ENCODE peak calls at places on chromosomes 13 and 19, in seven cellular contexts. R is prostate gland, V is uterus, H is HFFc6, J is fibroblast of pulmonary artery, N is mesothelial cell of epicardium, U is WTC11. D is an unnamed sample.

GRCh38 chr13:50340566-50341287 is 325.5 kb downstream of the KCNRG start:
- DNase-seq in R (no peak), V (peak), H (no peak), J (no peak), N (no peak), U (no peak), D (no peak)

GRCh38 chr13:102645701-102646100 is 48.9 kb downstream of the TPP2 start:
- DNase-seq in R (no peak), V (no peak), H (no peak), J (no peak), N (no peak), U (no peak), D (no peak)

GRCh38 chr19:1312732-1313694 is 27.3 kb downstream of the EFNA2 start:
- DNase-seq in R (no peak), V (no peak), H (peak), J (peak), N (no peak), U (no peak), D (peak)

GRCh38 chr19:29289020-29289419 is 76.1 kb upstream of the UQCRFS1 start:
- DNase-seq in R (no peak), V (no peak), H (no peak), J (no peak), N (no peak), U (no peak), D (no peak)

GRCh38 chr19:50427997-50428425 is 4.7 kb upstream of the MYBPC2 start:
- DNase-seq in R (peak), V (peak), H (peak), J (peak), N (no peak), U (peak), D (no peak)

GRCh38 chr19:11165486-11166030 is 10.0 kb upstream of the SPC24 start:
- DNase-seq in R (no peak), V (no peak), H (peak), J (no peak), N (no peak), U (no peak), D (no peak)

GRCh38 chr13:29954082-29955043 is 103.9 kb upstream of the UBL3 start:
- DNase-seq in R (no peak), V (no peak), H (no peak), J (no peak), N (no peak), U (no peak), D (no peak)

GRCh38 chr19:14473915-14474578 is 1.1 kb downstream of the PTGER1 start:
- DNase-seq in R (no peak), V (no peak), H (no peak), J (no peak), N (no peak), U (no peak), D (no peak)

GRCh38 chr13:98142427-98143156 is at the start of gene FARP1:
- DNase-seq in R (peak), V (peak), H (peak), J (peak), N (peak), U (peak), D (peak)

GRCh38 chr13:103815619-103816018 is 749.4 kb upstream of the SLC10A2 start:
- DNase-seq in R (no peak), V (no peak), H (no peak), J (peak), N (no peak), U (no peak), D (peak)

GRCh38 chr19:9427941-9428340 is 7.4 kb downstream of the ZNF266 start:
- DNase-seq in R (no peak), V (no peak), H (no peak), J (no peak), N (no peak), U (no peak), D (no peak)

GRCh38 chr19:9436358-9436757 is 985 bp upstream of the ZNF266 start:
- DNase-seq in R (no peak), V (no peak), H (no peak), J (no peak), N (no peak), U (no peak), D (no peak)

GRCh38 chr19:9431475-9431874 is 3.9 kb downstream of the ZNF266 start:
- DNase-seq in R (no peak), V (no peak), H (peak), J (no peak), N (no peak), U (peak), D (peak)

GRCh38 chr19:9435279-9436268 is at the start of gene ZNF266:
- DNase-seq in R (peak), V (peak), H (peak), J (peak), N (peak), U (peak), D (peak)

DNA sequence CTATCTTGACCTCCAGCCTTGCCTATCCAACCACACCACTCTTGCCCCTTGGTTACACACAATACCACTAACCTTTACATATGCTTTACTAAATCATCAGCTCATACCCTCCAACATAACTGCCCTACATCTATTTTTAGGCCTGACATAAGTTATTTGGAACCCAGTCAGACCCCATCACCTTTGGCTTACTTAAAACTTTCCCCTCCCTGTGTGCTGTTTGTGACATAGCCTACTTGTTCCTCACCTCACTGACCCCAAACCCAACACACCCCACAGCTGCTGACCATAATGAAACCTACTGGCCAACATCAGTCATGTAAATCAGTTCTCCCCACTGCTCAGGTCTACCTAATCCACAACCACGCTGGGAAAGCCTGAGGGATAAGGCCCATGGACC is 4.9 kb downstream of the ZNF266 start:
- DNase-seq in R (no peak), V (no peak), H (no peak), J (no peak), N (no peak), U (no peak), D (no peak)
- TF ChIP-seq CTCF in R (no peak), V (no peak), H (no peak), J (no peak), N (no peak), U (no peak), D (no peak)

DNA sequence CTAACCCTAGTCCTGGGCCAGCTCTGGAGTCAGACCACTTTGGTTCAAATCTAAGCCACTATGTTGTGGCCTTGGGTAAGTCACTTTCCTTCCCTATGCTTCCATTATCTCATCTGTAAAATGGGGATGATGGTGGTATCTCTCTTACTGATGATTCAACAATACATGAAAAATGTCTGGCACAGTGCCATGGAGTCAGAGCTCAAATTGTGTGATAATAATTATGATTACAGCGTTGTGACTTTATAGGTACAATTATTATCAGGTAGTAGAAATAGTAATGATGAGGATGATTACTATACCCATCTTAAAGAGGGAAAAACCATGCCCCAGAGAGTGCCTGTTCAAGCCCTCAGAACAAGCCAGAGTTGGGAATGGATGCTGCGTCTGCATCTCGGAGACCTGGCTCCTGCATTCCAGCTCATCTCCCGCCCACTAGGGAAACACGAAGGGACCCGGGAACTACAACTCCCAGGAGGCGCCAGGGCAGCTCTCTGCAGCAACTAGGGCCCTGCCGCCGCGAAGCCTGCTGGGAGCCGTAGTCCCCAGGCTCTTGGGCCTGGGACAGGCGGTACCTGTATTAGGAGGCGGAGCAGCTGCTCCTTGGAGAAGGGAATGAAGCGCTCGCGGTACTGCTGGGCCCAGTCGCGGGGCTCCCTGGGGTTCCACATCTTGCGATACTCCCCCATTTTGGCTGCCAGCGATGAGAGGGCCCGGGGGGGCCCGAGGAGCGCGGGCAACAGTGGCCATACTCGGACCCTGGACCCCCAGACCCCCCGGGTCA is 832 bp downstream of the TMEM143 start:
- DNase-seq in R (peak), V (peak), H (peak), J (peak), N (peak), U (peak), D (peak)
- TF ChIP-seq CTCF in R (peak), V (no peak), H (no peak), J (no peak), N (no peak), U (no peak), D (no peak)

DNA sequence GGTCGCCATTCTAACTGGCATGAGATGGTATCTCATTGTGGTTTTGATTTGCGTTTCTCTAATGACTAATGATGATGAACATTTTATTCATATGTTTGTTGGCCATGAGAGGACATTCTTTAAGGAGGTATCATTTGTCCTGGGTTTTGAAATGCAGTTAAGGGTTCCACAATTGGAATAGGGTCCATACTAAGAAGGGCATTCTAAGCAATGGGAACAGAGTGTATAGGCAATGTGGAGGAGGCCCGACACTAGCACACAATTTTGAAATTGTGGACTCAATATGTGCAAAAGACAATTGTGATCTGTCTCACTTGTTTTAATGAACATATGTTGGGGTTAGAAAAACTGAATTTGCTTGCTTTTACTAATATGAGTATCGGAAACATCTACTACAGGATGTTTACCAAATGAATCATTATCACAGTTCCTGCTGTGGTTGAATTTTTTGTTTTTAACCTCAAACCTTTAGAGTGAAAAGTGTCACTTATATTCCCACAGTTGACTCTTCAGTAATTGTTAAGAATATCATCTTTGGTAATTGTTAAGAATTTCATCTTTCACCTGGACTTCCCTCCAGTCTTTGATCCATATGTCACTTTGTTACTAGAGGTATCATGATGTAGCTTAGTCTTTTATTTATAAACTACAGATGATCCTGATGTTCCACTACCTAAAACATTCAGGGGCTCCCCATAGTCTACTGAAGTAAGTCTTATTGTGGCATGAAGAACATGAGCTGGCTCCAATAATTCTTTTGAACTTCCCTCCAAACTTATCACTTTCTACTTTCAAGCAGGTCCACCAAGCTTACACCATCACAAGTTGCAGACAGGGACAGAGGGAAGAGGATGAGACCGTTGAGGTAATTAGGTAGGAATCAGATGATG is 109.7 kb upstream of the KLF12 start:
- DNase-seq in R (no peak), V (no peak), H (peak), J (peak), N (no peak), U (no peak), D (peak)
- TF ChIP-seq CTCF in R (no peak), V (no peak), H (no peak), J (no peak), N (no peak), U (no peak), D (no peak)

GRCh38 chr19:5826531-5827341 is 12.8 kb downstream of the FUT6 start:
- DNase-seq in R (peak), V (no peak), H (no peak), J (peak), N (peak), U (peak), D (peak)
- TF ChIP-seq CTCF in R (peak), V (no peak), H (no peak), J (no peak), N (no peak), U (no peak), D (peak)

DNA sequence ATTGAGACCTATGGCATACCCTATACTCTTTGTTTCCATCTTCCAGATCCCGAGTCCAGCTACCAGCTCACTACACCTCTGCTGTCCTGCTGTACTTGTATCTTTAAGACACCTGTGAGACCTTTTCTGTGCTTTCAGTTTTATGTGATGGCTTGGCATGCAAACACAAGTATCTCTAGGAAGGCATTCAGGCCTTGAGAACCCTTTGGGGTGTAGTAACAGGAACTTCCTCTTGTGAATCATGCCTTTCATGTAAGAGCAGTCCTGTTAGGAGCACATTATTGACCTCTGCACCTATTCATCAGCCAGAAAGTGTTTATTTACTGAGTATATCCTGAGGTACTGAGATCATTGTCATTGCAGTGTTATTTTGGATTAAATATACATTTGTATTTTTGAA is 87.0 kb upstream of the HTR2A start:
- DNase-seq in R (no peak), V (no peak), H (no peak), J (peak), N (no peak), U (no peak), D (peak)
- TF ChIP-seq CTCF in R (no peak), V (no peak), H (no peak), J (no peak), N (no peak), U (no peak), D (no peak)

GRCh38 chr19:13151605-13152355 is 1.6 kb downstream of the IER2 start:
- DNase-seq in R (peak), V (peak), H (peak), J (peak), N (peak), U (peak), D (peak)
- TF ChIP-seq CTCF in R (peak), V (peak), H (peak), J (peak), N (no peak), U (no peak), D (no peak)

GRCh38 chr13:55229906-55230569 is 1910.7 kb upstream of the PRR20A start:
- DNase-seq in R (no peak), V (no peak), H (no peak), J (no peak), N (no peak), U (no peak), D (no peak)

GRCh38 chr13:55234311-55234710 is 1906.4 kb upstream of the PRR20A start:
- DNase-seq in R (no peak), V (no peak), H (no peak), J (no peak), N (no peak), U (no peak), D (no peak)

DNA sequence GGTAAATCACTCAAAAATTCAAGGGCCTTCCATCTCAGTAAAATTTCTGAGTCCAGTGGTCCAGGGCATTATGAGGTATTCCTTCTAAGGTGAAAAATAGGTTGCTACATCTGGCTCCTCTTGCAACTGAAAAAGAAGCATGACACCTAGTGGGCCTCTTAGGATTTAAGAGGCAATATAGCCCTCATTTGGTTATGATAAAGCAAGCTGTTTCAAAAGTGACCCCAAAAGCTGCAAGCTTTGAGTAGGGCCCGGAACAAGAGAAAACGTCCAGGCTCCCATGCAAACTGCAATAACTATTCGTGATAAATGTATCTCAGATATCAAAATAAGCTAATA is 1910.2 kb upstream of the PRR20A start:
- DNase-seq in R (no peak), V (no peak), H (no peak), J (no peak), N (no peak), U (no peak), D (peak)
- TF ChIP-seq CTCF in R (no peak), V (no peak), H (no peak), J (no peak), N (no peak), U (no peak), D (no peak)

GRCh38 chr13:38702609-38703008 is 15.7 kb downstream of the FREM2 start:
- DNase-seq in R (no peak), V (no peak), H (no peak), J (no peak), N (no peak), U (no peak), D (no peak)

GRCh38 chr13:38693168-38693567 is 6.3 kb downstream of the FREM2 start:
- DNase-seq in R (no peak), V (no peak), H (no peak), J (no peak), N (no peak), U (no peak), D (no peak)

GRCh38 chr13:38693641-38694040 is 6.8 kb downstream of the FREM2 start:
- DNase-seq in R (peak), V (no peak), H (no peak), J (no peak), N (no peak), U (no peak), D (peak)

GRCh38 chr13:38697197-38697596 is 10.3 kb downstream of the FREM2 start:
- DNase-seq in R (no peak), V (no peak), H (no peak), J (no peak), N (no peak), U (no peak), D (no peak)

DNA sequence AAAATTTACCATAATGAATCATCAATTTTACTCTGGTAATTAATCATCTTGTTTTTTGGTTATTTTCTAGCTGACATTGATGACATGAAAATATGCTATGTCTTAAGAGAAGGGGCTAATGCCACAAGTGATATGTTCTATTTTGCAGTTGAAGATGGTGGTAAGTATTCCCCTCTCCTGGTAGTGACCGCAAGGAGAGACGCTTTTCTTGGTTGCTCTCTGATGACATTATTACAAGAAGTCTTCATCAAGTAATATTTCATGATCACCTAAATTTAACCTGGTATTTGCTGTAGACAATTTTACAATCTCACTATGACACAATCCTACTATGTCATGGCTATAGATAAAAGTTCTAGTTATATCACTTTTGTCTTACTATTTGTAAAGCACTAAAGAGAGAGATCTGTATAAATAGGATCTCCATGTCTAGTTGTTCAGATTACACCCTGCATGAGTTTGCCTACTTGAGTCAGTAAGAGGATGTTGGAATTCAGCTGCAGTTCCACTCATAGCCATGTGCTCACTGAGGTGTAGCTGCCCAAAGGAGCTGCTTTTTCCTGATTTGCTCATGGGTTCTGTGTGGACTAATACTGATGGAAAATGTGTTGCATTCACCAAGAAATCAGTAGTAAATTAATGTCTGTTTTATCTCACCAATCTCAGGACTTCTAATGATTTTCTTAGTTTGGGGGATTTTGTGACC is 10.9 kb downstream of the FREM2 start:
- DNase-seq in R (no peak), V (no peak), H (no peak), J (no peak), N (no peak), U (no peak), D (peak)
- TF ChIP-seq CTCF in R (no peak), V (no peak), H (no peak), J (no peak), N (no peak), U (no peak), D (no peak)

DNA sequence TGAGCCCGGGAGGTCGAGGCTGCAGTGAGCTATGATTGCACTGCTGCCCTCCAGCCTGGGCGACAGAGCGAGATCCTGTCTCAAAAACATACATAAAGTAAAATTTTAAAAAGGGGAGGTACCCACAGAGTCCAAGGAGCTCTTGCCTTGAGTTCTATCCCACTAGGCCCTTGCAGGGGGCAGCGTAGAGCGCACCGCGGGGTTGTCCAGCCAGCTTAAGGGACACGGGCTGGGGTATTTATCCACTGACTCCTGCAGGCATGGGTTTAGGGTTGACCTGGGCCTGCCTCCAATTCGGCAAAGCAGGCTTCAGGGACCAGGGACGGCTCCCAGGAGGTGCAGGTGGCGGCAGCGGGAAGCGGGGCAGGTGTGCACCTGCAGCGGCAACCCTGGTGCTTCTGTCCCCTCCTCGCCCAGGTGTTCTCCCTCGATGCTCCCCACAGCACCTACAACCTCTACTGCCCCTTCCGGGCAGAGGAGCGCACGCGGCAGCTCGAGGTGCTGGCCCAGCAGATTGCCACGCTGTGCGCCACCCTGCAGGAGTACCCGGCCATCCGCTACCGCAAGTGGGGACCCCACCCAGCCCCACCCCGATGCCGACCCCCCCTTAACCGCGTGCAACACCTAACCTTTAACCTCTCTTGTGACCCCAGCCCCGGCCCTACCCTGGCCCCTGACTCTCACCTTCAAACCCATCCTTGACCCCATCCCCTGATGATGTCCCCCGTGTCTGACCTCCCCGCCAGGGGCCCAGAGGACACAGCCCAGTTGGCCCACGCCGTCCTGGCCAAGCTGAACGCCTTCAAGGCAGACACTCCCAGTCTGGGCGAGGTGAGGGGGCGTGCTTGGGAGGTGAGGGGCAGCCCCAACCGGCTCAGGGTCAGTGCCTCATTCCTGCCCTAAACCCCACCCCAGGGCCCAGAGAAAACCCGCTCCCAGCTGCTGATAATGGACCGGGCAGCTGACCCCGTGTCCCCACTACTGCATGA is 4.7 kb downstream of the STXBP2 start:
- DNase-seq in R (no peak), V (no peak), H (no peak), J (no peak), N (no peak), U (peak), D (no peak)
- TF ChIP-seq CTCF in R (no peak), V (no peak), H (no peak), J (no peak), N (no peak), U (peak), D (no peak)